ENCODE peak calls at places on chromosomes 2 and 18, in four cellular contexts. N is HepG2, C is K562, H is GM12878. X is an unnamed sample.

GRCh38 chr2:65566617-65567016 is 134.2 kb upstream of the SPRED2 start:
- DNase-seq in N (no peak), C (no peak), H (no peak), X (no peak)

GRCh38 chr2:85154048-85154753 is 21.0 kb downstream of the TCF7L1 start:
- DNase-seq in N (no peak), C (no peak), H (no peak), X (no peak)

GRCh38 chr2:65527451-65528240 is 95.2 kb upstream of the SPRED2 start:
- DNase-seq in N (peak), C (peak), H (no peak), X (no peak)

GRCh38 chr18:12944724-12945123 is 3.1 kb upstream of the SEH1L start:
- DNase-seq in N (no peak), C (no peak), H (no peak), X (no peak)

GRCh38 chr18:69097349-69097748 is 299.5 kb downstream of the CCDC102B start:
- DNase-seq in N (no peak), C (no peak), H (no peak), X (no peak)

GRCh38 chr2:172181840-172182239 is 79.1 kb upstream of the DLX2 start:
- DNase-seq in N (no peak), C (no peak), H (no peak), X (no peak)

GRCh38 chr2:35846-36245 is 10.5 kb downstream of the FAM110C start:
- DNase-seq in N (no peak), C (no peak), H (no peak), X (no peak)

GRCh38 chr2:236176417-236176816 is 8.2 kb upstream of the GBX2 start:
- DNase-seq in N (peak), C (peak), H (no peak), X (peak)

GRCh38 chr2:181396575-181397062 is 60.6 kb upstream of the ITGA4 start:
- DNase-seq in N (no peak), C (no peak), H (no peak), X (no peak)

GRCh38 chr2:127482031-127482430 is 44.3 kb downstream of the IWS1 start:
- DNase-seq in N (no peak), C (no peak), H (no peak), X (no peak)

GRCh38 chr2:101112772-101113157 is 38.4 kb downstream of the TBC1D8 start:
- DNase-seq in N (no peak), C (no peak), H (no peak), X (no peak)

GRCh38 chr18:75544496-75544895 is 117.0 kb upstream of the SMIM21 start:
- DNase-seq in N (no peak), C (no peak), H (no peak), X (no peak)

GRCh38 chr2:112085916-112086669 is 31.0 kb downstream of the TMEM87B start:
- DNase-seq in N (no peak), C (no peak), H (no peak), X (no peak)

GRCh38 chr2:205994344-205994743 is 91.6 kb downstream of the INO80D start:
- DNase-seq in N (no peak), C (no peak), H (no peak), X (no peak)

GRCh38 chr18:32267463-32267862 is 77.6 kb downstream of the MEP1B start:
- DNase-seq in N (no peak), C (no peak), H (no peak), X (no peak)

GRCh38 chr18:32276256-32276655 is 86.4 kb downstream of the MEP1B start:
- DNase-seq in N (no peak), C (no peak), H (no peak), X (no peak)

GRCh38 chr18:32276896-32277295 is 87.1 kb downstream of the MEP1B start:
- DNase-seq in N (no peak), C (no peak), H (no peak), X (no peak)

GRCh38 chr18:32274307-32274706 is 84.5 kb downstream of the MEP1B start:
- DNase-seq in N (no peak), C (no peak), H (no peak), X (peak)

GRCh38 chr18:32271649-32272324 is 81.9 kb downstream of the MEP1B start:
- DNase-seq in N (peak), C (peak), H (no peak), X (peak)
- TF ChIP-seq NFIC in N (no peak), C (no peak), H (no peak), X (no peak)

DNA sequence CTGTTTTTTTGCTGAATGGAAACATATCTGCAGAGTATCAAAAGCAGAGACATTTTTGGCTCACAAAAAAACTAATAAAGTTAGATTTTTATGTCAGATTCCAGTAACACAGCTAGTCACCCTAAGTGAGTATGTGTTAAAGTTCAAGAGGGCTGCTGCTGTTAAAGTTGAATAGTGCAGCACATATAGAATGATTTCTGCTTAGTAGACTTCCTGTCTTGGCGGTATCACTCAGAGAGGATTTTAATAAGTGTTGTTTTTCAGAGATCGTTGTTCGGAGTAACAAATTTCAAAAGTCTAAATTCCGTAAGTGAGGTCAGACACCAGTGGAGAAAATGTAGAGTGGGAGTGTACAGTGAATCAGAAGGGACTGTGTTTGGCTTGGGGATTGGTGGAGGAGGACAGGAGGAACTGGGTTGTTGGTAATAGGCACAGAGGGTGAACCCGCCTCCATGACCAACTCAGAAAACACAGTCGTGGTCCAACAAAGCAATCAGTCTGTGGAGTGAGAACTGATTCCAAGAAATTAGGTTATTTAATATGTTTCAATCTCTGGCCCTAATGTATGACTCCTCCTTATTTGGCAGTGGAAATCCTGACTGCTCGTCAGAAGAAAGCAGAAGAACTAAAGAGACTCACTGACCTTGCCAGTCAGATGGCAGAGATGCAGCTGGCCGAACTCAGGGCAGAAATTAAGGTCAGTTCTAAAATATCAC is 43.0 kb downstream of the KCTD18 start:
- DNase-seq in N (no peak), C (no peak), H (no peak), X (no peak)
- TF ChIP-seq NFIC in N (no peak), C (no peak), H (no peak), X (no peak)

GRCh38 chr2:163734401-163734800 is 1.4 kb downstream of the FIGN start:
- DNase-seq in N (no peak), C (no peak), H (no peak), X (no peak)

GRCh38 chr2:163734911-163735691 is 707 bp downstream of the FIGN start:
- DNase-seq in N (no peak), C (no peak), H (no peak), X (peak)

GRCh38 chr2:163731735-163732134 is 4.1 kb downstream of the FIGN start:
- DNase-seq in N (no peak), C (no peak), H (no peak), X (no peak)

GRCh38 chr2:163732718-163733117 is 3.1 kb downstream of the FIGN start:
- DNase-seq in N (no peak), C (no peak), H (no peak), X (no peak)

GRCh38 chr2:163733301-163733938 is 2.4 kb downstream of the FIGN start:
- DNase-seq in N (no peak), C (no peak), H (no peak), X (peak)
- TF ChIP-seq NFIC in N (no peak), C (no peak), H (no peak), X (no peak)

GRCh38 chr2:96826546-96827278 is 10.6 kb downstream of the CNNM3 start:
- DNase-seq in N (no peak), C (no peak), H (no peak), X (no peak)

GRCh38 chr2:96823203-96823602 is 7.1 kb downstream of the CNNM3 start:
- DNase-seq in N (no peak), C (no peak), H (no peak), X (no peak)

GRCh38 chr2:96822786-96823185 is 6.7 kb downstream of the CNNM3 start:
- DNase-seq in N (no peak), C (no peak), H (no peak), X (no peak)

GRCh38 chr2:96825057-96825456 is 9.0 kb downstream of the CNNM3 start:
- DNase-seq in N (no peak), C (no peak), H (no peak), X (no peak)

GRCh38 chr2:96824079-96824870 is 8.2 kb downstream of the CNNM3 start:
- DNase-seq in N (peak), C (no peak), H (no peak), X (no peak)
- TF ChIP-seq NFIC in N (no peak), C (no peak), H (no peak), X (no peak)

GRCh38 chr2:64525323-64525625 is 1.1 kb downstream of the AFTPH start:
- DNase-seq in N (peak), C (no peak), H (no peak), X (no peak)
- TF ChIP-seq NFIC in N (no peak), C (no peak), H (peak), X (no peak)

DNA sequence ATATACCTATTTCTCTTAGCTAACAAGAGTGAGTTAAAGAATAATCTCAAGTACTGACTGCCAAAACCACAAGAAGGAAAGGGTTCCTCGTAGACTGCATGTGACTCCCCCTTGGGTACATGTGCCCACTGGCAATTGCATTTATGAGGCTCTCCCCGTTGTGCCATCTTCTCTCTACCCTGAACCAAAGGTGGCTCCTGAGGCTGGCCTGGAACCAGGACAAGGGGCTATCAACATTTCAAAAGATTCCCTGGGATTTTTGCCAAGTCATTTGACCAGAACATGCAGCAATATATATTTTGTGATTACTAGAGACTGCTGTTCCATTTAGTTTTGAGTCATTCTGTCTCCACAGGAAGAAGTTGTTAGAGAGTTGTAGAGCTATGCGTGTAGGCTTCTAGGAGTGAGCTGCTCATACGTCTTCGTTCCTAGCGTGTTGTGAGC is 45.8 kb downstream of the LAMA3 start:
- DNase-seq in N (no peak), C (no peak), H (no peak), X (no peak)
- TF ChIP-seq NFIC in N (no peak), C (no peak), H (no peak), X (no peak)

GRCh38 chr2:1440581-1440980 is 27.3 kb downstream of the TPO start:
- DNase-seq in N (no peak), C (no peak), H (no peak), X (no peak)
- TF ChIP-seq NFIC in N (no peak), C (no peak), H (no peak), X (no peak)

DNA sequence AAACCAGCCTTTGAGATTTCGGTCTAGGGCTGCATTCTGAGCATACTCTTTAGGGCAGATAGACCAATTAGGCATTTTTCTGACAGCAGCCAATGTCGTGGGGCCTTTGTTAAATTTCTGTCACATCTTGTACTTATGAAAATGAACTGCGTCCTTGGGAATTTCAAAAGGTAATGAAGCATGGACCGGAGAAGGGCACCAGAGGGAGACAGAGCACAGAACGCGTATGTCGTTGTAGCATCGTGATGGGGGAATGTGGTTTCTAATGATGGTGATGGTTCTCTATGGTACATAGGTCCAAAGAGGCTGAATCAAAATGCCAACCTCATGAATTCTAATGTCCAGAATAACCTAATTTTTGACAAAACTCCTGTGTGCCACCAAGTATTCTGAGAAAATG is 483.9 kb upstream of the CRIM1 start:
- DNase-seq in N (peak), C (no peak), H (no peak), X (peak)
- TF ChIP-seq NFIC in N (no peak), C (no peak), H (no peak), X (no peak)

GRCh38 chr18:34153711-34154110 is 71.0 kb downstream of the NOL4 start:
- DNase-seq in N (peak), C (no peak), H (peak), X (peak)
- TF ChIP-seq NFIC in N (no peak), C (no peak), H (no peak), X (no peak)

GRCh38 chr2:39499336-39499735 is 62.3 kb upstream of the MAP4K3 start:
- DNase-seq in N (no peak), C (no peak), H (no peak), X (no peak)
- TF ChIP-seq NFIC in N (no peak), C (no peak), H (no peak), X (no peak)